ENCODE peak calls at places on chromosome 7, in eight cellular contexts. D is stimulated activated CD8-positive, alpha-beta memory T cell treated with anti-CD3 and anti-CD28 coated beads, Interleukin-4, amount 100 ng/mL, for 24 hours; X is NCI-H460; A is cardiac septum; P is midbrain; I is activated CD8-positive, alpha-beta memory T cell treated with anti-CD3 and anti-CD28 coated beads for 24 hours; F is NCI-H1092; W is CD4-positive, alpha-beta T cell. Q is an unnamed sample.

GRCh38 chr7:35556532-35557471 is 138.1 kb downstream of the HERPUD2 start:
- DNase-seq in D (no peak), X (no peak), A (no peak), P (no peak), I (no peak), F (no peak), W (no peak), Q (no peak)

GRCh38 chr7:43756368-43757072 is 2.0 kb upstream of the BLVRA start:
- DNase-seq in D (no peak), X (no peak), A (no peak), P (no peak), I (no peak), F (no peak), W (no peak), Q (no peak)

GRCh38 chr7:134778941-134779740 is at the start of gene CALD1:
- DNase-seq in D (no peak), X (peak; percentile 8), A (peak; percentile 89), P (peak; percentile 15), I (no peak), F (no peak), W (no peak), Q (peak; percentile 62)

GRCh38 chr7:50477640-50478039 is 27.5 kb upstream of the FIGNL1 start:
- DNase-seq in D (no peak), X (no peak), A (no peak), P (no peak), I (no peak), F (peak; percentile 78), W (no peak), Q (no peak)

GRCh38 chr7:97133166-97133565 is 15.7 kb downstream of the SDHAF3 start:
- DNase-seq in D (no peak), X (no peak), A (no peak), P (no peak), I (no peak), F (no peak), W (no peak), Q (no peak)

GRCh38 chr7:41573017-41573416 is 129.9 kb downstream of the INHBA start:
- DNase-seq in D (no peak), X (peak; percentile 90), A (no peak), P (no peak), I (no peak), F (no peak), W (no peak), Q (peak; percentile 57)

GRCh38 chr7:45456747-45457146 is 117.4 kb upstream of the ADCY1 start:
- DNase-seq in D (no peak), X (no peak), A (no peak), P (no peak), I (no peak), F (no peak), W (no peak), Q (no peak)

GRCh38 chr7:129218514-129219036 is 6.3 kb upstream of the AHCYL2 start:
- DNase-seq in D (peak; percentile 65), X (peak; percentile 89), A (peak; percentile 81), P (peak; percentile 88), I (peak; percentile 89), F (peak; percentile 77), W (peak; percentile 70), Q (peak; percentile 91)

GRCh38 chr7:194257-194995 is 2.1 kb downstream of the FAM20C start:
- DNase-seq in D (no peak), X (no peak), A (no peak), P (no peak), I (no peak), F (no peak), W (no peak), Q (no peak)

GRCh38 chr7:158581440-158582088 is 6.1 kb downstream of the PTPRN2 start:
- DNase-seq in D (no peak), X (no peak), A (peak; percentile 19), P (no peak), I (no peak), F (peak; percentile 90), W (no peak), Q (peak; percentile 92)

GRCh38 chr7:152108359-152108758 is 82.9 kb downstream of the GALNT11 start:
- DNase-seq in D (no peak), X (no peak), A (no peak), P (no peak), I (no peak), F (no peak), W (no peak), Q (no peak)